ENCODE peak calls at places on chromosomes 7 and 10, in ten cellular contexts. P is HCT116, Y is IMR-90, M is erythroblast, V is uterus, N is Peyer's patch, L is breast epithelium, X is stomach, F is GM12891, K is vagina. E is an unnamed sample.

GRCh38 chr10:31929986-31930675 is 1.5 kb upstream of the ARHGAP12 start:
- DNase-seq in P (no peak), Y (no peak), M (peak; percentile 60), V (no peak), N (no peak), L (no peak), X (no peak), F (no peak), K (no peak), E (no peak)

GRCh38 chr10:42937048-42937447 is 139.8 kb upstream of the RET start:
- DNase-seq in P (no peak), Y (no peak), M (no peak), V (no peak), N (no peak), L (no peak), X (no peak), F (no peak), K (no peak), E (no peak)

GRCh38 chr7:137325927-137326326 is 17.6 kb downstream of the PTN start:
- DNase-seq in P (no peak), Y (no peak), M (no peak), V (no peak), N (no peak), L (no peak), X (no peak), F (no peak), K (no peak), E (no peak)

GRCh38 chr7:122212754-122213153 is 68.7 kb upstream of the AASS start:
- DNase-seq in P (no peak), Y (no peak), M (no peak), V (no peak), N (no peak), L (no peak), X (no peak), F (no peak), K (no peak), E (no peak)

GRCh38 chr10:35910234-35910633 is 268.1 kb upstream of the FZD8 start:
- DNase-seq in P (no peak), Y (peak; percentile 97), M (no peak), V (no peak), N (no peak), L (no peak), X (no peak), F (no peak), K (no peak), E (peak; percentile 9)

GRCh38 chr7:117665393-117665792 is 185.6 kb downstream of the CFTR start:
- DNase-seq in P (no peak), Y (peak; percentile 26), M (no peak), V (no peak), N (no peak), L (no peak), X (no peak), F (no peak), K (no peak), E (no peak)

GRCh38 chr7:27143022-27143949 is at the start of gene HOXA5:
- DNase-seq in P (no peak), Y (peak; percentile 100), M (peak; percentile 72), V (peak; percentile 73), N (peak; percentile 88), L (no peak), X (peak; percentile 45), F (no peak), K (peak; percentile 88), E (peak; percentile 100)

GRCh38 chr7:98213296-98213873 is 2.1 kb downstream of the BHLHA15 start:
- DNase-seq in P (no peak), Y (no peak), M (no peak), V (no peak), N (no peak), L (no peak), X (no peak), F (no peak), K (no peak), E (no peak)

GRCh38 chr10:59622320-59622901 is 87.2 kb downstream of the SLC16A9 start:
- DNase-seq in P (peak; percentile 67), Y (peak; percentile 61), M (peak; percentile 37), V (peak; percentile 27), N (no peak), L (no peak), X (peak; percentile 48), F (no peak), K (no peak), E (peak; percentile 16)

GRCh38 chr7:67738958-67739357 is 742.3 kb downstream of the TYW1 start:
- DNase-seq in P (no peak), Y (no peak), M (no peak), V (no peak), N (no peak), L (no peak), X (no peak), F (no peak), K (peak; percentile 89), E (no peak)

DNA sequence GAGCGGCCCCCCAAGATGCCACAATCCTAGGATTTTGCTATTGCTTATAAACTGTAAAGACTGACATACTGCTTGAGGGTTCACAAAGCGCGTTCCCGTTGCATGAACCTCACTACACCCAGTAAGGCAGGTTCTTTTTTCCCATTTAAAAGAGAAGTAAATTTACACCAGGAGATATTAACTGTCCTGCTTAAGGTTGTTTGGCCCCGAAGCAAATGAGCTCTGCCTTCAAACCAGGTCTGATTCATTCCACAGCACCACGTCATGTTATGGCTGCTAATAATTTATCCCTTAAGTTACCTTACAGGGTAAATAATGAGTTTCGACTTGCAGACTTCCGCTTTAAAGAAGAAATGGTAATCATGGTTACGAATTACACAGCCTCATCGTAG is 559 bp upstream of the FKBP14 start:
- DNase-seq in P (no peak), Y (peak; percentile 57), M (peak; percentile 70), V (no peak), N (no peak), L (no peak), X (no peak), F (no peak), K (no peak), E (peak; percentile 45)
- TF ChIP-seq POLR2A in P (no peak), Y (no peak), M (no peak), V (no peak), N (no peak), L (no peak), X (no peak), F (no peak), K (no peak), E (no peak)

DNA sequence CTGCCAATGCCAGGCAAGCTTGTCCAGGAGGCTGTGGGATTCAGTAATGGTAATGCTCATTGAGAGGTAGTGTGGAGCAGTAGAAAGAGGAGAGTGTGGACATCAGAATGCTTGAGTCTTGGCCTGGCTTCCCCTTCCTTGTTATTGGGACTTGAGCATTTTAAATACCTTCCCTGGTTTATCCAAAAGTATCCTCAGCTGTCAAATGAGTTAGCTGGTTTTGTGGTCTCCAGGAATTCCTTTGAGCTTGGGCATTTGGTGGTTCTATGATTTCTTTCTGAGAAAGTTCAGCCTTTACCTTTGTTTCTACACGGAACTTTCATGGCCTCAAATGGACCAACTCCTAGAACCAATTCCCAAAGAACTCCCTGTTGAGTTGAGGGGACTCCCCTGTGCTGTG is 264.3 kb downstream of the PTEN start:
- DNase-seq in P (no peak), Y (no peak), M (no peak), V (no peak), N (no peak), L (no peak), X (no peak), F (no peak), K (no peak), E (no peak)
- TF ChIP-seq POLR2A in P (no peak), Y (no peak), M (no peak), V (no peak), N (no peak), L (no peak), X (no peak), F (no peak), K (no peak), E (no peak)

GRCh38 chr10:118047363-118047719 is 600 bp upstream of the RAB11FIP2 start:
- DNase-seq in P (no peak), Y (no peak), M (no peak), V (peak; percentile 22), N (peak; percentile 46), L (no peak), X (no peak), F (no peak), K (no peak), E (peak; percentile 16)

GRCh38 chr10:118045842-118046490 is 775 bp downstream of the RAB11FIP2 start:
- DNase-seq in P (peak; percentile 12), Y (peak; percentile 29), M (peak; percentile 59), V (peak; percentile 65), N (no peak), L (peak; percentile 51), X (peak; percentile 33), F (no peak), K (no peak), E (peak; percentile 38)

GRCh38 chr10:118045154-118045841 is 1.4 kb downstream of the RAB11FIP2 start:
- DNase-seq in P (no peak), Y (no peak), M (no peak), V (no peak), N (no peak), L (no peak), X (no peak), F (no peak), K (no peak), E (no peak)

GRCh38 chr10:118042827-118043242 is 3.9 kb downstream of the RAB11FIP2 start:
- DNase-seq in P (no peak), Y (no peak), M (no peak), V (no peak), N (no peak), L (no peak), X (no peak), F (no peak), K (no peak), E (no peak)

DNA sequence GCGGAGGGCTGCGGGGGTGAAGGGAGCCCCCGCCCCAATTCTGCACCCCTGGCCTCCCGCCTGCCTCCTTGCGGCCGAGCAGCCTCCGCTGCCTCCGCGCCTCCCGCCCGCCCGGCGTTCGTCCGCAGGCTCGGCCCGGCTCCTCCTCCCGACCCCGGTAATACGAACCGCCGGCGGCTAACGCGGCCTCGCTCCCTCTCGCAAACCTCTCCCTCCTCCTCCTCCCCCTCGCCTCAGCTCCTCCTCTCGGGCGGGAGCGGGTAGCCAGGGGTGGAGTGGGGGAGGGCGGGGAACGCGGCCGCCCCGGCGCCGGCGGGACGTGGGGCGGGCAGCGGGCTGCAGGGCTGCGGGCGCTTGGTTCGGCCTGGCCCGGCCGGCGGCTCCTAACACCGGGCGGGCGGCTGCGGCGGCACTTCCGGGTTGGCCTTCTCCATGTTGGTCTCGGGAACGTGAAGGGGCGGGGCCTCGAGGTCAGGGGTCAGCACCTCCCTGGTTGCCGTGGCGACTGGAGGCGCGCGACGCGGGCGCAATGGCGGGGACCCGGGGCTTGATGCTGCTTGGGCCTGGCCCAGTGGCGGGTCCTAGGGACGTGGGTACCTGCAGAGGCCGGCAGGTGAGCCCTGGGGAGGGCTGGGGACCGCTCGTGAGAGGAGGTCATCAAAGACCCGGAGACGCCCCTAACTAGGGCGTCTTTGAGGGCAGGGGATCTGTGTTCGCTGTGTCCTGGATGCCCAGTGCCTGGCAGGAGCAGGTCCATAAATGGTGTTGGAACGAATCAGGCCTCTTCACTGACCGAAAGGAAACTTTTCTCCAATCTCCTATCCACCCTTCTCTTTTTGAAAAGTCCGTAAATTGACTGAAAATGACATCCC is at the start of gene RAB11FIP2:
- DNase-seq in P (peak; percentile 79), Y (peak; percentile 82), M (peak; percentile 93), V (peak; percentile 96), N (peak; percentile 99), L (peak; percentile 95), X (peak; percentile 97), F (peak; percentile 86), K (peak; percentile 95), E (peak; percentile 75)
- TF ChIP-seq POLR2A in P (peak; percentile 80), Y (no peak), M (peak; percentile 63), V (peak; percentile 85), N (no peak), L (no peak), X (no peak), F (peak; percentile 69), K (peak; percentile 55), E (peak; percentile 60)

GRCh38 chr7:22718200-22718711 is 8.7 kb upstream of the IL6 start:
- DNase-seq in P (no peak), Y (peak; percentile 97), M (no peak), V (no peak), N (no peak), L (no peak), X (no peak), F (no peak), K (no peak), E (peak; percentile 62)
- TF ChIP-seq POLR2A in P (no peak), Y (peak; percentile 53), M (no peak), V (no peak), N (no peak), L (no peak), X (no peak), F (no peak), K (no peak), E (no peak)